ENCODE peak calls at places on chromosomes 3 and 15, in nine cellular contexts. One of them, this sample, is unnamed.

GRCh38 chr3:43893721-43894120 is 203.0 kb downstream of the ABHD5 start:
- DNase-seq in NCI-H82: no peak
- DNase-seq in GM04504: no peak
- DNase-seq in NCI-H1092 treated with DMSO at 0.1 percent for 48 hours: no peak
- DNase-seq in CD4-positive, alpha-beta T cell: no peak
- DNase-seq in HFFc6: no peak
- DNase-seq in HS-5: no peak
- DNase-seq in fibroblast of mammary gland: peak
- DNase-seq in T-cell: no peak
- DNase-seq in this sample: no peak

GRCh38 chr3:9247361-9248231 is 1.9 kb downstream of the SRGAP3 start:
- DNase-seq in T-cell: no peak
- DNase-seq in HS-5: no peak
- DNase-seq in fibroblast of mammary gland: no peak
- DNase-seq in NCI-H1092 treated with DMSO at 0.1 percent for 48 hours: no peak
- DNase-seq in NCI-H82: no peak
- DNase-seq in GM04504: no peak
- DNase-seq in CD4-positive, alpha-beta T cell: no peak
- DNase-seq in HFFc6: no peak
- DNase-seq in this sample: peak

GRCh38 chr3:136624381-136624780 is 127.8 kb downstream of the STAG1 start:
- DNase-seq in HFFc6: no peak
- DNase-seq in NCI-H1092 treated with DMSO at 0.1 percent for 48 hours: no peak
- DNase-seq in fibroblast of mammary gland: no peak
- DNase-seq in GM04504: no peak
- DNase-seq in HS-5: no peak
- DNase-seq in CD4-positive, alpha-beta T cell: no peak
- DNase-seq in T-cell: no peak
- DNase-seq in NCI-H82: no peak
- DNase-seq in this sample: no peak

GRCh38 chr3:18443670-18444596 is 18.8 kb upstream of the SATB1 start:
- DNase-seq in CD4-positive, alpha-beta T cell: peak
- DNase-seq in HFFc6: no peak
- DNase-seq in HS-5: no peak
- DNase-seq in NCI-H82: no peak
- DNase-seq in T-cell: no peak
- DNase-seq in fibroblast of mammary gland: no peak
- DNase-seq in NCI-H1092 treated with DMSO at 0.1 percent for 48 hours: peak
- DNase-seq in GM04504: no peak
- DNase-seq in this sample: peak

GRCh38 chr3:157445897-157446296 is 9.2 kb downstream of the PTX3 start:
- DNase-seq in T-cell: no peak
- DNase-seq in HS-5: no peak
- DNase-seq in HFFc6: no peak
- DNase-seq in NCI-H82: no peak
- DNase-seq in NCI-H1092 treated with DMSO at 0.1 percent for 48 hours: no peak
- DNase-seq in fibroblast of mammary gland: peak
- DNase-seq in CD4-positive, alpha-beta T cell: no peak
- DNase-seq in GM04504: no peak
- DNase-seq in this sample: no peak

GRCh38 chr15:92523176-92523575 is 129.5 kb downstream of the ST8SIA2 start:
- DNase-seq in T-cell: no peak
- DNase-seq in NCI-H1092 treated with DMSO at 0.1 percent for 48 hours: no peak
- DNase-seq in HFFc6: no peak
- DNase-seq in HS-5: no peak
- DNase-seq in fibroblast of mammary gland: no peak
- DNase-seq in CD4-positive, alpha-beta T cell: no peak
- DNase-seq in GM04504: no peak
- DNase-seq in NCI-H82: peak
- DNase-seq in this sample: no peak

GRCh38 chr3:40645883-40646282 is 121.1 kb downstream of the ZNF621 start:
- DNase-seq in CD4-positive, alpha-beta T cell: no peak
- DNase-seq in HFFc6: no peak
- DNase-seq in NCI-H1092 treated with DMSO at 0.1 percent for 48 hours: peak
- DNase-seq in fibroblast of mammary gland: peak
- DNase-seq in NCI-H82: no peak
- DNase-seq in T-cell: no peak
- DNase-seq in HS-5: no peak
- DNase-seq in GM04504: no peak
- DNase-seq in this sample: peak

GRCh38 chr3:32366638-32367368 is 24.9 kb upstream of the CMTM7 start:
- DNase-seq in CD4-positive, alpha-beta T cell: no peak
- DNase-seq in T-cell: no peak
- DNase-seq in NCI-H1092 treated with DMSO at 0.1 percent for 48 hours: no peak
- DNase-seq in HFFc6: no peak
- DNase-seq in HS-5: no peak
- DNase-seq in fibroblast of mammary gland: no peak
- DNase-seq in GM04504: no peak
- DNase-seq in NCI-H82: no peak
- DNase-seq in this sample: no peak

GRCh38 chr3:16286161-16286560 is 21.1 kb downstream of the OXNAD1 start:
- DNase-seq in NCI-H82: no peak
- DNase-seq in T-cell: peak
- DNase-seq in NCI-H1092 treated with DMSO at 0.1 percent for 48 hours: no peak
- DNase-seq in HS-5: no peak
- DNase-seq in fibroblast of mammary gland: no peak
- DNase-seq in HFFc6: no peak
- DNase-seq in CD4-positive, alpha-beta T cell: peak
- DNase-seq in GM04504: no peak
- DNase-seq in this sample: peak

GRCh38 chr15:62165029-62165792 is at the start of gene C2CD4B:
- DNase-seq in HS-5: no peak
- DNase-seq in fibroblast of mammary gland: no peak
- DNase-seq in HFFc6: no peak
- DNase-seq in NCI-H1092 treated with DMSO at 0.1 percent for 48 hours: peak
- DNase-seq in NCI-H82: peak
- DNase-seq in T-cell: no peak
- DNase-seq in GM04504: no peak
- DNase-seq in CD4-positive, alpha-beta T cell: no peak
- DNase-seq in this sample: peak

GRCh38 chr15:86316699-86317378 is 237.2 kb downstream of the AGBL1 start:
- DNase-seq in CD4-positive, alpha-beta T cell: no peak
- DNase-seq in HS-5: no peak
- DNase-seq in HFFc6: no peak
- DNase-seq in GM04504: no peak
- DNase-seq in T-cell: no peak
- DNase-seq in fibroblast of mammary gland: no peak
- DNase-seq in NCI-H82: peak
- DNase-seq in NCI-H1092 treated with DMSO at 0.1 percent for 48 hours: no peak
- DNase-seq in this sample: no peak

GRCh38 chr3:111027868-111028267 is 43.7 kb upstream of the NECTIN3 start:
- DNase-seq in T-cell: no peak
- DNase-seq in fibroblast of mammary gland: no peak
- DNase-seq in GM04504: no peak
- DNase-seq in HFFc6: no peak
- DNase-seq in NCI-H82: no peak
- DNase-seq in HS-5: no peak
- DNase-seq in NCI-H1092 treated with DMSO at 0.1 percent for 48 hours: no peak
- DNase-seq in CD4-positive, alpha-beta T cell: no peak
- DNase-seq in this sample: no peak

GRCh38 chr15:67943961-67944674 is 104.3 kb upstream of the RNU6-1 start:
- DNase-seq in CD4-positive, alpha-beta T cell: no peak
- DNase-seq in T-cell: no peak
- DNase-seq in HFFc6: no peak
- DNase-seq in GM04504: no peak
- DNase-seq in fibroblast of mammary gland: peak
- DNase-seq in HS-5: no peak
- DNase-seq in NCI-H82: no peak
- DNase-seq in NCI-H1092 treated with DMSO at 0.1 percent for 48 hours: no peak
- DNase-seq in this sample: no peak

GRCh38 chr3:42314411-42314810 is 48.4 kb upstream of the CCK start:
- DNase-seq in CD4-positive, alpha-beta T cell: no peak
- DNase-seq in T-cell: no peak
- DNase-seq in GM04504: no peak
- DNase-seq in HS-5: no peak
- DNase-seq in NCI-H82: peak
- DNase-seq in HFFc6: no peak
- DNase-seq in fibroblast of mammary gland: peak
- DNase-seq in NCI-H1092 treated with DMSO at 0.1 percent for 48 hours: no peak
- DNase-seq in this sample: no peak

GRCh38 chr3:11459147-11459837 is 184.4 kb downstream of the VGLL4 start:
- DNase-seq in NCI-H1092 treated with DMSO at 0.1 percent for 48 hours: no peak
- DNase-seq in CD4-positive, alpha-beta T cell: no peak
- DNase-seq in fibroblast of mammary gland: peak
- DNase-seq in HS-5: peak
- DNase-seq in HFFc6: peak
- DNase-seq in GM04504: no peak
- DNase-seq in T-cell: no peak
- DNase-seq in NCI-H82: no peak
- DNase-seq in this sample: no peak

GRCh38 chr3:87413821-87414220 is 137.4 kb upstream of the POU1F1 start:
- DNase-seq in NCI-H82: no peak
- DNase-seq in HFFc6: no peak
- DNase-seq in fibroblast of mammary gland: no peak
- DNase-seq in GM04504: no peak
- DNase-seq in CD4-positive, alpha-beta T cell: no peak
- DNase-seq in HS-5: no peak
- DNase-seq in T-cell: no peak
- DNase-seq in NCI-H1092 treated with DMSO at 0.1 percent for 48 hours: no peak
- DNase-seq in this sample: no peak

GRCh38 chr15:74843891-74844299 is 939 bp upstream of the ULK3 start:
- DNase-seq in HFFc6: no peak
- DNase-seq in CD4-positive, alpha-beta T cell: no peak
- DNase-seq in NCI-H1092 treated with DMSO at 0.1 percent for 48 hours: no peak
- DNase-seq in NCI-H82: peak
- DNase-seq in T-cell: no peak
- DNase-seq in fibroblast of mammary gland: no peak
- DNase-seq in GM04504: no peak
- DNase-seq in HS-5: no peak
- DNase-seq in this sample: no peak

GRCh38 chr3:176814252-176814651 is 383.0 kb downstream of the TBL1XR1 start:
- DNase-seq in HS-5: no peak
- DNase-seq in NCI-H1092 treated with DMSO at 0.1 percent for 48 hours: no peak
- DNase-seq in CD4-positive, alpha-beta T cell: no peak
- DNase-seq in NCI-H82: peak
- DNase-seq in GM04504: peak
- DNase-seq in HFFc6: peak
- DNase-seq in T-cell: no peak
- DNase-seq in fibroblast of mammary gland: peak
- DNase-seq in this sample: peak

GRCh38 chr3:182920515-182921084 is 59.7 kb downstream of the DCUN1D1 start:
- DNase-seq in HFFc6: no peak
- DNase-seq in NCI-H82: no peak
- DNase-seq in NCI-H1092 treated with DMSO at 0.1 percent for 48 hours: no peak
- DNase-seq in HS-5: no peak
- DNase-seq in CD4-positive, alpha-beta T cell: no peak
- DNase-seq in fibroblast of mammary gland: peak
- DNase-seq in T-cell: no peak
- DNase-seq in GM04504: no peak
- DNase-seq in this sample: no peak

GRCh38 chr3:123791417-123791816 is 92.7 kb downstream of the MYLK start:
- DNase-seq in NCI-H1092 treated with DMSO at 0.1 percent for 48 hours: no peak
- DNase-seq in fibroblast of mammary gland: peak
- DNase-seq in HS-5: peak
- DNase-seq in NCI-H82: no peak
- DNase-seq in HFFc6: peak
- DNase-seq in T-cell: no peak
- DNase-seq in CD4-positive, alpha-beta T cell: no peak
- DNase-seq in GM04504: no peak
- DNase-seq in this sample: no peak

GRCh38 chr3:186220886-186221285 is 112.0 kb upstream of the ETV5 start:
- DNase-seq in NCI-H1092 treated with DMSO at 0.1 percent for 48 hours: no peak
- DNase-seq in fibroblast of mammary gland: peak
- DNase-seq in CD4-positive, alpha-beta T cell: no peak
- DNase-seq in GM04504: no peak
- DNase-seq in NCI-H82: peak
- DNase-seq in HS-5: no peak
- DNase-seq in T-cell: no peak
- DNase-seq in HFFc6: no peak
- DNase-seq in this sample: peak

GRCh38 chr3:186456636-186457265 is 87.4 kb downstream of the CRYGS start:
- DNase-seq in HFFc6: no peak
- DNase-seq in GM04504: no peak
- DNase-seq in fibroblast of mammary gland: no peak
- DNase-seq in NCI-H1092 treated with DMSO at 0.1 percent for 48 hours: no peak
- DNase-seq in T-cell: no peak
- DNase-seq in CD4-positive, alpha-beta T cell: no peak
- DNase-seq in HS-5: no peak
- DNase-seq in NCI-H82: peak
- DNase-seq in this sample: no peak

GRCh38 chr3:50139718-50140423 is 15.3 kb upstream of the SEMA3F start:
- DNase-seq in NCI-H82: peak
- DNase-seq in NCI-H1092 treated with DMSO at 0.1 percent for 48 hours: peak
- DNase-seq in fibroblast of mammary gland: no peak
- DNase-seq in GM04504: no peak
- DNase-seq in HFFc6: no peak
- DNase-seq in T-cell: no peak
- DNase-seq in CD4-positive, alpha-beta T cell: no peak
- DNase-seq in HS-5: no peak
- DNase-seq in this sample: no peak

GRCh38 chr3:195692781-195693427 is 27.9 kb upstream of the MUC20 start:
- DNase-seq in CD4-positive, alpha-beta T cell: no peak
- DNase-seq in GM04504: no peak
- DNase-seq in NCI-H1092 treated with DMSO at 0.1 percent for 48 hours: no peak
- DNase-seq in T-cell: no peak
- DNase-seq in HFFc6: no peak
- DNase-seq in fibroblast of mammary gland: no peak
- DNase-seq in NCI-H82: no peak
- DNase-seq in HS-5: no peak
- DNase-seq in this sample: no peak

GRCh38 chr3:116951610-116952009 is 242.0 kb downstream of the TUSC7 start:
- DNase-seq in fibroblast of mammary gland: no peak
- DNase-seq in HFFc6: no peak
- DNase-seq in HS-5: no peak
- DNase-seq in CD4-positive, alpha-beta T cell: no peak
- DNase-seq in T-cell: no peak
- DNase-seq in GM04504: no peak
- DNase-seq in NCI-H1092 treated with DMSO at 0.1 percent for 48 hours: no peak
- DNase-seq in NCI-H82: no peak
- DNase-seq in this sample: no peak

GRCh38 chr3:157502916-157503620 is at the start of gene VEPH1:
- DNase-seq in T-cell: no peak
- DNase-seq in NCI-H1092 treated with DMSO at 0.1 percent for 48 hours: no peak
- DNase-seq in GM04504: no peak
- DNase-seq in NCI-H82: no peak
- DNase-seq in CD4-positive, alpha-beta T cell: no peak
- DNase-seq in HS-5: no peak
- DNase-seq in fibroblast of mammary gland: peak
- DNase-seq in HFFc6: peak
- DNase-seq in this sample: peak

GRCh38 chr15:31387483-31388118 is 61.0 kb downstream of the KLF13 start:
- DNase-seq in GM04504: peak
- DNase-seq in HFFc6: peak
- DNase-seq in NCI-H1092 treated with DMSO at 0.1 percent for 48 hours: peak
- DNase-seq in HS-5: no peak
- DNase-seq in T-cell: no peak
- DNase-seq in CD4-positive, alpha-beta T cell: no peak
- DNase-seq in fibroblast of mammary gland: peak
- DNase-seq in NCI-H82: no peak
- DNase-seq in this sample: peak

GRCh38 chr3:33777996-33778395 is 20.4 kb upstream of the PDCD6IP start:
- DNase-seq in GM04504: no peak
- DNase-seq in CD4-positive, alpha-beta T cell: no peak
- DNase-seq in NCI-H1092 treated with DMSO at 0.1 percent for 48 hours: no peak
- DNase-seq in T-cell: no peak
- DNase-seq in HFFc6: no peak
- DNase-seq in fibroblast of mammary gland: no peak
- DNase-seq in NCI-H82: no peak
- DNase-seq in HS-5: no peak
- DNase-seq in this sample: no peak

GRCh38 chr3:67884345-67884744 is 229.9 kb upstream of the SUCLG2 start:
- DNase-seq in GM04504: no peak
- DNase-seq in CD4-positive, alpha-beta T cell: no peak
- DNase-seq in HFFc6: no peak
- DNase-seq in NCI-H1092 treated with DMSO at 0.1 percent for 48 hours: no peak
- DNase-seq in HS-5: no peak
- DNase-seq in T-cell: no peak
- DNase-seq in NCI-H82: no peak
- DNase-seq in fibroblast of mammary gland: no peak
- DNase-seq in this sample: no peak

GRCh38 chr3:139120336-139120971 is 75.8 kb upstream of the PRR23C start:
- DNase-seq in HS-5: no peak
- DNase-seq in fibroblast of mammary gland: peak
- DNase-seq in HFFc6: peak
- DNase-seq in T-cell: no peak
- DNase-seq in NCI-H82: no peak
- DNase-seq in GM04504: peak
- DNase-seq in CD4-positive, alpha-beta T cell: no peak
- DNase-seq in NCI-H1092 treated with DMSO at 0.1 percent for 48 hours: peak
- DNase-seq in this sample: no peak

This sample was measured in upper lobe of left lung.